ENCODE peak calls at places on chromosomes 4 and X, in five cellular contexts. One of them, this sample, is unnamed.

GRCh38 chr4:70518716-70519115 is 347 bp downstream of the AMTN start:
- DNase-seq in NCI-H2081: no peak
- DNase-seq in NCI-H226: peak; percentile 12
- DNase-seq in kidney: no peak
- DNase-seq in astrocyte of the spinal cord: no peak
- DNase-seq in this sample: no peak

GRCh38 chr4:17515724-17516407 is 901 bp downstream of the CLRN2 start:
- DNase-seq in NCI-H2081: no peak
- DNase-seq in NCI-H226: no peak
- DNase-seq in kidney: no peak
- DNase-seq in astrocyte of the spinal cord: no peak
- DNase-seq in this sample: no peak

GRCh38 chrX:40176256-40176978 is 78.7 kb upstream of the BCOR start:
- DNase-seq in NCI-H2081: peak; percentile 67
- DNase-seq in NCI-H226: no peak
- DNase-seq in kidney: peak; percentile 92
- DNase-seq in astrocyte of the spinal cord: no peak
- DNase-seq in this sample: peak; percentile 47

GRCh38 chrX:108437789-108438623 is at the start of gene COL4A6:
- DNase-seq in NCI-H2081: peak; percentile 24
- DNase-seq in NCI-H226: no peak
- DNase-seq in kidney: peak; percentile 71
- DNase-seq in astrocyte of the spinal cord: no peak
- DNase-seq in this sample: peak; percentile 15

GRCh38 chr4:11420327-11420726 is 8.4 kb downstream of the HS3ST1 start:
- DNase-seq in NCI-H2081: no peak
- DNase-seq in NCI-H226: no peak
- DNase-seq in kidney: no peak
- DNase-seq in astrocyte of the spinal cord: no peak
- DNase-seq in this sample: no peak

GRCh38 chrX:2451456-2452316 is 49.1 kb downstream of the DHRSX start:
- DNase-seq in NCI-H2081: no peak
- DNase-seq in NCI-H226: no peak
- DNase-seq in kidney: no peak
- DNase-seq in astrocyte of the spinal cord: peak; percentile 64
- DNase-seq in this sample: no peak

GRCh38 chr4:113908829-113909228 is 70.6 kb downstream of the ARSJ start:
- DNase-seq in NCI-H2081: no peak
- DNase-seq in NCI-H226: no peak
- DNase-seq in kidney: no peak
- DNase-seq in astrocyte of the spinal cord: no peak
- DNase-seq in this sample: peak; percentile 17

GRCh38 chrX:29813174-29813573 is 402.2 kb upstream of the MAGEB2 start:
- DNase-seq in NCI-H2081: no peak
- DNase-seq in NCI-H226: no peak
- DNase-seq in kidney: no peak
- DNase-seq in astrocyte of the spinal cord: no peak
- DNase-seq in this sample: no peak

GRCh38 chr4:142645478-142646108 is 200.5 kb downstream of the INPP4B start:
- DNase-seq in NCI-H2081: no peak
- DNase-seq in NCI-H226: no peak
- DNase-seq in kidney: no peak
- DNase-seq in astrocyte of the spinal cord: no peak
- DNase-seq in this sample: peak; percentile 15

GRCh38 chrX:38799995-38800394 is 1.3 kb upstream of the MID1IP1 start:
- DNase-seq in NCI-H2081: no peak
- DNase-seq in NCI-H226: no peak
- DNase-seq in kidney: no peak
- DNase-seq in astrocyte of the spinal cord: no peak
- DNase-seq in this sample: no peak

GRCh38 chr4:37767546-37767945 is 58.9 kb upstream of the PGM2 start:
- DNase-seq in NCI-H2081: peak; percentile 58
- DNase-seq in NCI-H226: peak; percentile 51
- DNase-seq in kidney: peak; percentile 85
- DNase-seq in astrocyte of the spinal cord: peak; percentile 40
- DNase-seq in this sample: peak; percentile 55

GRCh38 chr4:101682946-101683345 is 107.6 kb upstream of the BANK1 start:
- DNase-seq in NCI-H2081: no peak
- DNase-seq in NCI-H226: no peak
- DNase-seq in kidney: no peak
- DNase-seq in astrocyte of the spinal cord: no peak
- DNase-seq in this sample: no peak

GRCh38 chrX:106612403-106612789 is 618 bp downstream of the RADX start:
- DNase-seq in NCI-H2081: no peak
- DNase-seq in NCI-H226: no peak
- DNase-seq in kidney: no peak
- DNase-seq in astrocyte of the spinal cord: peak; percentile 12
- DNase-seq in this sample: no peak

GRCh38 chrX:39158801-39159657 is 357.8 kb downstream of the MID1IP1 start:
- DNase-seq in NCI-H2081: peak; percentile 69
- DNase-seq in NCI-H226: peak; percentile 33
- DNase-seq in kidney: no peak
- DNase-seq in astrocyte of the spinal cord: peak; percentile 66
- DNase-seq in this sample: no peak

GRCh38 chr4:77022581-77023133 is 53.1 kb downstream of the CCNI start:
- DNase-seq in NCI-H2081: no peak
- DNase-seq in NCI-H226: peak; percentile 42
- DNase-seq in kidney: no peak
- DNase-seq in astrocyte of the spinal cord: peak; percentile 85
- DNase-seq in this sample: peak; percentile 84

GRCh38 chrX:70554081-70554480 is 109.4 kb downstream of the DLG3 start:
- DNase-seq in NCI-H2081: no peak
- DNase-seq in NCI-H226: no peak
- DNase-seq in kidney: no peak
- DNase-seq in astrocyte of the spinal cord: peak; percentile 41
- DNase-seq in this sample: peak; percentile 21

GRCh38 chrX:65300104-65300809 is 234.3 kb downstream of the LAS1L start:
- DNase-seq in NCI-H2081: no peak
- DNase-seq in NCI-H226: no peak
- DNase-seq in kidney: no peak
- DNase-seq in astrocyte of the spinal cord: no peak
- DNase-seq in this sample: no peak